ENCODE peak calls at places on chromosome 22, in five cellular contexts. One of them, this sample, is unnamed. For H3K4me1 and H3K9me3, the result is how much of the 10 kb centered on the place peaks cover.

GRCh38 chr22:17152340-17152739 is 6.7 kb downstream of the HDHD5 start:
- DNase-seq in fibroblast of lung: no peak
- DNase-seq in left lung: no peak
- DNase-seq in ovary: no peak
- DNase-seq in mesenchymal stem cell: no peak
- DNase-seq in this sample: no peak

GRCh38 chr22:32868928-32869327 is 67.4 kb downstream of the TIMP3 start:
- DNase-seq in fibroblast of lung: no peak
- DNase-seq in left lung: no peak
- DNase-seq in ovary: no peak
- DNase-seq in mesenchymal stem cell: no peak
- DNase-seq in this sample: no peak

GRCh38 chr22:50602338-50602700 is 1.7 kb downstream of the MAPK8IP2 start:
- DNase-seq in fibroblast of lung: no peak
- DNase-seq in left lung: no peak
- DNase-seq in ovary: no peak
- DNase-seq in mesenchymal stem cell: no peak
- DNase-seq in this sample: no peak

GRCh38 chr22:40463727-40464126 is 93.3 kb downstream of the SGSM3 start:
- DNase-seq in fibroblast of lung: no peak
- DNase-seq in left lung: no peak
- DNase-seq in ovary: no peak
- DNase-seq in mesenchymal stem cell: no peak
- DNase-seq in this sample: no peak

GRCh38 chr22:38760477-38761201 is 4.8 kb upstream of the SUN2 start:
- DNase-seq in fibroblast of lung: peak
- DNase-seq in left lung: no peak
- DNase-seq in ovary: no peak
- DNase-seq in mesenchymal stem cell: peak
- DNase-seq in this sample: no peak

GRCh38 chr22:33917744-33918406 is 2.4 kb downstream of the LARGE1 start:
- DNase-seq in fibroblast of lung: peak
- DNase-seq in left lung: no peak
- DNase-seq in ovary: no peak
- DNase-seq in mesenchymal stem cell: peak
- DNase-seq in this sample: no peak

GRCh38 chr22:31093090-31093850 is 12.2 kb downstream of the SMTN start:
- DNase-seq in fibroblast of lung: no peak
- DNase-seq in left lung: peak
- DNase-seq in ovary: peak
- DNase-seq in mesenchymal stem cell: no peak
- DNase-seq in this sample: no peak

GRCh38 chr22:33914699-33915098 is 5.6 kb downstream of the LARGE1 start:
- DNase-seq in fibroblast of lung: no peak
- DNase-seq in left lung: no peak
- DNase-seq in ovary: no peak
- DNase-seq in mesenchymal stem cell: no peak
- DNase-seq in this sample: no peak

GRCh38 chr22:46432164-46433068 is 96.9 kb downstream of the TRMU start:
- DNase-seq in fibroblast of lung: no peak
- DNase-seq in left lung: peak
- DNase-seq in ovary: no peak
- DNase-seq in mesenchymal stem cell: no peak
- DNase-seq in this sample: no peak

GRCh38 chr22:19064354-19065054 is 57.7 kb downstream of the DGCR2 start:
- DNase-seq in fibroblast of lung: no peak
- DNase-seq in left lung: no peak
- DNase-seq in ovary: no peak
- DNase-seq in mesenchymal stem cell: no peak
- DNase-seq in this sample: no peak

GRCh38 chr22:19903031-19903430 is 38.5 kb upstream of the COMT start:
- DNase-seq in fibroblast of lung: no peak
- DNase-seq in left lung: no peak
- DNase-seq in ovary: no peak
- DNase-seq in mesenchymal stem cell: no peak
- DNase-seq in this sample: no peak

GRCh38 chr22:33221566-33221965 is 163.4 kb upstream of the SYN3 start:
- DNase-seq in fibroblast of lung: no peak
- DNase-seq in left lung: no peak
- DNase-seq in ovary: no peak
- DNase-seq in mesenchymal stem cell: no peak
- DNase-seq in this sample: no peak

GRCh38 chr22:20395897-20396287 is 1.9 kb downstream of the ZNF74 start:
- DNase-seq in fibroblast of lung: no peak
- DNase-seq in left lung: no peak
- DNase-seq in ovary: no peak
- DNase-seq in mesenchymal stem cell: no peak
- DNase-seq in this sample: no peak

GRCh38 chr22:46848227-46848626 is 85.8 kb downstream of the TBC1D22A start:
- DNase-seq in fibroblast of lung: peak
- DNase-seq in left lung: no peak
- DNase-seq in ovary: no peak
- DNase-seq in mesenchymal stem cell: no peak
- DNase-seq in this sample: no peak

GRCh38 chr22:22974795-22975580 is 87.4 kb downstream of the IGLL5 start:
- DNase-seq in fibroblast of lung: no peak
- DNase-seq in left lung: no peak
- DNase-seq in ovary: no peak
- DNase-seq in mesenchymal stem cell: no peak
- DNase-seq in this sample: no peak

GRCh38 chr22:50252081-50253045 is 1.3 kb upstream of the HDAC10 start:
- DNase-seq in fibroblast of lung: peak
- DNase-seq in left lung: peak
- DNase-seq in ovary: peak
- DNase-seq in mesenchymal stem cell: peak
- DNase-seq in this sample: no peak

DNA sequence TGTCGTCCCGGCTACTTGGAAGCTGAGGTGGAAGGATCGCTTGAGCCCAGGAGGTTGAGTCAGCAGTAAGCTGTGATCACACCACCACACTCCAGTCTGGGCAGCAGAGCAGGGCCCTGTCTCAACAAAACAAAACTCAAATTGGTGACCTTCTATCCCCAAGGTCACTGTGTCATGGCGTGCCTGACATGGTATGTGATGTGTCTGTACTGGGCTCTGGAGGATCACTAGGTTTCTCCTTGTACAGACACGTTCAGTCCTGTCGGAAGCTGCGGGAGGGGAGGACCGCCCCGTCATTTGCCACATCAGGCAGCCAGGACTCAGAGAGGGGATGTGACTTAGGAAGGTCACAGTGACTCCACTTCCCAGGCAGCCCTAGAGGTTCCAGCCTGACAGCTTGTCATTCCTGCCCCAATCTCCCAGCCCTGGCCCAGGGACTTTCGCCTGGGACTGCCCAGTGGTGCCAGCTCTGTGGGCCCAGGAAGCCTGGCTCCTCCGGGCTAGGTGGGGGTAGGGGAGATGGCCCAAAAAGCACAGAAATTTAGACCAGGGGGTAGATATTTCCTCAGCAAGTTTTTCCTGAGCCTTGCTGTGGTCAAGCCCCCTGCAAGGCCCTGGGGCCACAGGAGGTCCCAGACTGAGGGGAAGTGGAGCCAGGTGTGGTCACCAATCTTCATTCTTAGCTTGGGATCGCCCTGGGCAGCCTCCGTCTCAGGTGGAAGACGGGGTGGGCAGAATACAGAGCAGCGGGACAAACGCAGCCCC is 53.2 kb downstream of the TRIOBP start:
- DNase-seq in fibroblast of lung: peak
- DNase-seq in left lung: no peak
- DNase-seq in ovary: no peak
- DNase-seq in mesenchymal stem cell: peak
- DNase-seq in this sample: no peak
- H3K4me1 ChIP-seq in fibroblast of lung: half or more
- H3K4me1 ChIP-seq in left lung: half or more
- H3K4me1 ChIP-seq in ovary: half or more
- H3K4me1 ChIP-seq in mesenchymal stem cell: half or more
- H3K4me1 ChIP-seq in this sample: under half

GRCh38 chr22:29206372-29207230 is 905 bp downstream of the EMID1 start:
- DNase-seq in fibroblast of lung: no peak
- DNase-seq in left lung: no peak
- DNase-seq in ovary: no peak
- DNase-seq in mesenchymal stem cell: no peak
- DNase-seq in this sample: no peak
- H3K4me3 ChIP-seq in fibroblast of lung: peak
- H3K4me3 ChIP-seq in left lung: peak
- H3K4me3 ChIP-seq in ovary: peak
- H3K4me3 ChIP-seq in mesenchymal stem cell: peak
- H3K4me3 ChIP-seq in this sample: peak

DNA sequence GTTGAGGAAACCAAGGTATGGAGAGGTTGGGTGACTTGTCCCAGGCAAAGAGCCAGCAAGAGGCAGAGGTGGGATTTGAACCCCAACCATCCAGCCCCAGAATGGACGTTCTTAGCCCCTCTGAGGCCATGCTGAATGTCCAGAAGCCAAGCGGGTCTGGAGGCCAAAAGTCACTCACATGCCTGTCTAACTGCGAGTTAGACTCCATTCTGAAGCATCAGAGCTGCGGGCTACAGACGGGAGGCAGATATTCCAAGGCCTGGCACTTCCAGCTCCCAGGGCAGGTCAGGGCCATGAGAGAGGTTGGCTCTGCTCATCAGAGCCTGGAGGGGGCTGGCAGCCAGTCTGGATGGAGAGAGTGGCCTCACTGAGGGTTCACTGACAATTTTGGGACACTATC is 616.5 kb downstream of the BRD1 start:
- DNase-seq in fibroblast of lung: no peak
- DNase-seq in left lung: no peak
- DNase-seq in ovary: no peak
- DNase-seq in mesenchymal stem cell: no peak
- DNase-seq in this sample: no peak
- H3K9me3 ChIP-seq in fibroblast of lung: under half
- H3K9me3 ChIP-seq in left lung: under half
- H3K9me3 ChIP-seq in ovary: under half
- H3K9me3 ChIP-seq in mesenchymal stem cell: under half
- H3K9me3 ChIP-seq in this sample: under half

DNA sequence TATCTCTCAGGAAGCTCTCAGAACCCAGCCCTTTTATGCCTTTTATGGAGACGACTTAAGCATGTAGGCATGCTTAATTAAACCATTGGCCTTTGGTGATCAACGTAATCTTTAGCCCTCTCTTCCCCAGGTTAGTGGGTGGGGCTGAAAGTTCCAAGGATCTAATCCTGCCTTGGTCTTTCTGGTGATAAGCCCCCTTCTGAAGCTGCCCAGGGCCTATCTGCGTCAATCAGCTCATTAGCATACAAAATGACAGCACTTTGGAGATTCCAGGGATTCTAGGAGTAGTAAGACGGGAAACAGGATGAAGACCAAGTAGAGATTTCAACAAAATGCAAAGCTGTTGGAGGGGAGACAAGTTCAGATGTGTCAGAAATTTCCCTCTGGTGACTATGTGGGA is 3.1 kb downstream of the FAM118A start:
- DNase-seq in fibroblast of lung: no peak
- DNase-seq in left lung: no peak
- DNase-seq in ovary: no peak
- DNase-seq in mesenchymal stem cell: no peak
- DNase-seq in this sample: no peak
- H3K4me1 ChIP-seq in fibroblast of lung: under half
- H3K4me1 ChIP-seq in left lung: half or more
- H3K4me1 ChIP-seq in ovary: under half
- H3K4me1 ChIP-seq in mesenchymal stem cell: under half
- H3K4me1 ChIP-seq in this sample: under half

DNA sequence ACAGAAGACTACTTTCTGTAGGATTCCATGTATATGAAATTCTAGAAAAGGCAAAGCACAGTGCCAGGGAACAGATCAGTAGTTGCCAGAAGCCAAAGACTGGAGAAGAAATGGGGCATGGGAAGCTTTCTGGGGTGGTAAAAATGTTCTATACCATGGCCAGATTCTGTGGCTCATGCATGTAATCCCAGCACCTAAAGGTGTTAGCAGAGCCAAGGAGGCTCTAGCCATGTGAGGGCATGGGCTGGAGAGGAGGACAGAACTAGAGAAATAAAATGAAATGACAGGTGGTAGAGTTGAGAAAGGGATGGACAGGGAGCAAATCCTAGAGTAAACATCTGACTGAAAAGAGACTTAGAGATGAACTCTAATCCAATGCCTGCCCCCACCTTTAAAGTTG is 26.9 kb upstream of the HMGXB4 start:
- DNase-seq in fibroblast of lung: no peak
- DNase-seq in left lung: no peak
- DNase-seq in ovary: no peak
- DNase-seq in mesenchymal stem cell: no peak
- DNase-seq in this sample: no peak
- H3K4me3 ChIP-seq in fibroblast of lung: no peak
- H3K4me3 ChIP-seq in left lung: no peak
- H3K4me3 ChIP-seq in ovary: no peak
- H3K4me3 ChIP-seq in mesenchymal stem cell: no peak
- H3K4me3 ChIP-seq in this sample: no peak

GRCh38 chr22:48844096-48844675 is 983.5 kb downstream of the BRD1 start:
- DNase-seq in fibroblast of lung: no peak
- DNase-seq in left lung: peak
- DNase-seq in ovary: no peak
- DNase-seq in mesenchymal stem cell: no peak
- DNase-seq in this sample: no peak

GRCh38 chr22:48843640-48844039 is 984.0 kb downstream of the BRD1 start:
- DNase-seq in fibroblast of lung: no peak
- DNase-seq in left lung: peak
- DNase-seq in ovary: no peak
- DNase-seq in mesenchymal stem cell: no peak
- DNase-seq in this sample: no peak

GRCh38 chr22:48846200-48846599 is 981.5 kb downstream of the BRD1 start:
- DNase-seq in fibroblast of lung: no peak
- DNase-seq in left lung: no peak
- DNase-seq in ovary: no peak
- DNase-seq in mesenchymal stem cell: no peak
- DNase-seq in this sample: no peak

GRCh38 chr22:48842976-48843375 is 984.7 kb downstream of the BRD1 start:
- DNase-seq in fibroblast of lung: no peak
- DNase-seq in left lung: peak
- DNase-seq in ovary: no peak
- DNase-seq in mesenchymal stem cell: no peak
- DNase-seq in this sample: no peak

DNA sequence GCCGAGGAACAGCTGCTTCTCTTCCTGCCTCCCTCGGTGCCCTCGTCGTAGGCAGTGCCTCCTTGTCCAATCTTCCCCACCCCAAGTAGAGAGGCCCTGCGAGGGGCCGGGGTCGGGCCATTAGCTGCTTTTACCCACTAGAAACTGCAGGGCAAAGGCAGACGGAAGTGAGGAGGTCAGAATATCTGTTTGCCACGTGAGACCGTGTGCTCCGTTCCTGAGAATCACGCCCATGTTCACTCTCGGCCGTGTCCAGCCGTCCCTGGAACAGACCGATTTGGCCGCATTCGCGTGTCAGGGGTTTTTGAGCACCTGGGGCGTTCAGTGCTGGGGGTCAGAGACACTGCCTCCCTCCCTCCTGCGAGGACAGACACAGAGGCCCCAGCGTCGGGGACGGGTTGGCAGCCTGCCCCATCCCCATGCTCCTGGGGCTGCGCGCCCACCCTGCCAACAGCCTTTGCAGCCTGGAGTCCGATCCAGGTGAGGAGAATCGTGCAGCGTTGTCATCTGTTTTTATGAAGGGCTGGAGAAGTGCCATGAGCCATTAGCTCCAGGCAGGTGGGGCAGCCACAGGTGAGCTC is 982.2 kb downstream of the BRD1 start:
- DNase-seq in fibroblast of lung: no peak
- DNase-seq in left lung: peak
- DNase-seq in ovary: no peak
- DNase-seq in mesenchymal stem cell: no peak
- DNase-seq in this sample: no peak
- H3K9me3 ChIP-seq in fibroblast of lung: under half
- H3K9me3 ChIP-seq in left lung: under half
- H3K9me3 ChIP-seq in ovary: under half
- H3K9me3 ChIP-seq in mesenchymal stem cell: under half
- H3K9me3 ChIP-seq in this sample: under half

GRCh38 chr22:41480397-41480735 is 11.4 kb downstream of the ACO2 start:
- DNase-seq in fibroblast of lung: peak
- DNase-seq in left lung: no peak
- DNase-seq in ovary: no peak
- DNase-seq in mesenchymal stem cell: no peak
- DNase-seq in this sample: no peak
- H3K4me1 ChIP-seq in fibroblast of lung: under half
- H3K4me1 ChIP-seq in left lung: half or more
- H3K4me1 ChIP-seq in ovary: under half
- H3K4me1 ChIP-seq in mesenchymal stem cell: under half
- H3K4me1 ChIP-seq in this sample: under half